ENCODE peak calls at places on chromosome 20, in seven cellular contexts. X is fibroblast of the aortic adventitia, N is OCI-LY7, F is ovary, Z is upper lobe of left lung, T is mucosa of descending colon, B is GM12864. M is an unnamed sample.

GRCh38 chr20:25148982-25149846 is 46.3 kb upstream of the ENTPD6 start:
- DNase-seq in X (no peak), N (no peak), F (no peak), Z (no peak), T (no peak), B (no peak), M (peak; percentile 45)

GRCh38 chr20:57072184-57072583 is 194.3 kb downstream of the BMP7 start:
- DNase-seq in X (no peak), N (no peak), F (no peak), Z (no peak), T (no peak), B (no peak), M (no peak)

GRCh38 chr20:11777861-11778570 is 139.7 kb upstream of the BTBD3 start:
- DNase-seq in X (peak; percentile 13), N (no peak), F (no peak), Z (no peak), T (no peak), B (no peak), M (peak; percentile 52)

GRCh38 chr20:25514195-25514594 is 71.1 kb downstream of the NINL start:
- DNase-seq in X (no peak), N (no peak), F (no peak), Z (no peak), T (no peak), B (no peak), M (no peak)

GRCh38 chr20:38187512-38187911 is 22.4 kb upstream of the TGM2 start:
- DNase-seq in X (peak; percentile 43), N (no peak), F (no peak), Z (no peak), T (no peak), B (no peak), M (no peak)

GRCh38 chr20:1185781-1186334 is 1.1 kb upstream of the TMEM74B start:
- DNase-seq in X (peak; percentile 11), N (peak; percentile 45), F (no peak), Z (peak; percentile 36), T (peak; percentile 66), B (no peak), M (peak; percentile 69)

GRCh38 chr20:62263396-62263795 is 25.1 kb downstream of the OSBPL2 start:
- DNase-seq in X (no peak), N (no peak), F (no peak), Z (no peak), T (no peak), B (no peak), M (no peak)

GRCh38 chr20:54162378-54162777 is 11.4 kb downstream of the CYP24A1 start:
- DNase-seq in X (no peak), N (no peak), F (no peak), Z (no peak), T (no peak), B (no peak), M (no peak)

GRCh38 chr20:38115205-38115604 is 49.9 kb downstream of the TGM2 start:
- DNase-seq in X (no peak), N (no peak), F (no peak), Z (no peak), T (no peak), B (no peak), M (no peak)

GRCh38 chr20:676315-676937 is 824 bp upstream of the SCRT2 start:
- DNase-seq in X (no peak), N (peak; percentile 50), F (no peak), Z (no peak), T (no peak), B (no peak), M (no peak)

GRCh38 chr20:32152421-32153155 is 43.1 kb downstream of the TM9SF4 start:
- DNase-seq in X (no peak), N (no peak), F (no peak), Z (no peak), T (no peak), B (no peak), M (no peak)

GRCh38 chr20:59643616-59644061 is 39.3 kb downstream of the PHACTR3 start:
- DNase-seq in X (no peak), N (no peak), F (no peak), Z (no peak), T (no peak), B (no peak), M (no peak)

GRCh38 chr20:53718142-53718481 is 124.5 kb upstream of the ZNF217 start:
- DNase-seq in X (no peak), N (no peak), F (no peak), Z (no peak), T (no peak), B (no peak), M (no peak)

GRCh38 chr20:61170521-61170920 is 81.5 kb upstream of the CDH4 start:
- DNase-seq in X (no peak), N (no peak), F (no peak), Z (no peak), T (no peak), B (no peak), M (no peak)

GRCh38 chr20:5410450-5410849 is 93.7 kb upstream of the PROKR2 start:
- DNase-seq in X (no peak), N (no peak), F (no peak), Z (no peak), T (no peak), B (no peak), M (no peak)

GRCh38 chr20:33839591-33839990 is 28.4 kb downstream of the CHMP4B start:
- DNase-seq in X (no peak), N (no peak), F (no peak), Z (peak; percentile 40), T (peak; percentile 58), B (no peak), M (no peak)

GRCh38 chr20:33835773-33836172 is 24.6 kb downstream of the CHMP4B start:
- DNase-seq in X (peak; percentile 42), N (no peak), F (peak; percentile 50), Z (peak; percentile 67), T (no peak), B (no peak), M (no peak)

GRCh38 chr20:33837096-33837830 is 26.1 kb downstream of the CHMP4B start:
- DNase-seq in X (no peak), N (peak; percentile 41), F (no peak), Z (no peak), T (no peak), B (no peak), M (no peak)

GRCh38 chr20:33840759-33841438 is 29.8 kb downstream of the CHMP4B start:
- DNase-seq in X (no peak), N (no peak), F (no peak), Z (no peak), T (no peak), B (no peak), M (no peak)

DNA sequence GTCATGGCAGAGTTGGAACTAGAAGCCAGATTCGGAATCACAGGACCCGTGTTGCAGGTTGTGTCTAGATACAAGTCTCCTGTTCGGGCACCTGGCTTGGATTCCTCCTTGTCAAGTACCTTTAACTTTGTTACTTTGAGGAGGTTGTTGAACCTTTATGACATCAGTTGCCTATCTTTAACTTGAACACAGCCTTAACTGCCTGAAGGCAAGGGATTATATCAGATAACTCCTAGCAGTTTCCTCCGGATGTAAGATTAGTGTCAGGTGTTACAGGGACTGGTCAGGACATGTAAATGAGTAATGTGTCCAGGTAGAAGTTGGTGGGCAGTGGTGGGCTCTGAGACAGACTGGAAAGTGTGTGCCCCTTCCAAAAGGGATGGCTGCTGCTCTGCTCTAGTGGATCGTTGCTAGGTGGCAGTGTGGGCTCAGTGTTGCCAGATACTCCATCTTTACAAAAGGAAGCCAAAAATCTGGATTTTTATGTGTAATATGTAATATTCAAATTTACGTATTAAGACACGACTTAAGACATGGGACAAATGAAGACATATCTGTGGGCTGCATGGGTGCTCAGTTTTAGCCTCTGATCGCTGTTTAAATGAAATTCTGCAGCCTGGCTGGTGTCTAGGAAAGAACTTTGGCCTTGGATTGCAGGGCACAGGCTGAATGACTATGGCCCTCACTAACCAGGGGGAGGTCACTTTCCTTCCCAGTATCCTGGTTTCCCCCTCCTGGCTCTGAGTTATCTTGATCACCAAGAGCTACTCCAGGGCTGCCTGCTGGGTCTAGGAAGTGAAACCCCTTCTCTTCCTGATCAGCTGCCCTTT is 27.1 kb downstream of the CHMP4B start:
- DNase-seq in X (no peak), N (no peak), F (no peak), Z (no peak), T (peak; percentile 46), B (no peak), M (no peak)
- TF ChIP-seq CTCF in X (no peak), N (peak; percentile 63), F (no peak), Z (no peak), T (no peak), B (no peak), M (no peak)

DNA sequence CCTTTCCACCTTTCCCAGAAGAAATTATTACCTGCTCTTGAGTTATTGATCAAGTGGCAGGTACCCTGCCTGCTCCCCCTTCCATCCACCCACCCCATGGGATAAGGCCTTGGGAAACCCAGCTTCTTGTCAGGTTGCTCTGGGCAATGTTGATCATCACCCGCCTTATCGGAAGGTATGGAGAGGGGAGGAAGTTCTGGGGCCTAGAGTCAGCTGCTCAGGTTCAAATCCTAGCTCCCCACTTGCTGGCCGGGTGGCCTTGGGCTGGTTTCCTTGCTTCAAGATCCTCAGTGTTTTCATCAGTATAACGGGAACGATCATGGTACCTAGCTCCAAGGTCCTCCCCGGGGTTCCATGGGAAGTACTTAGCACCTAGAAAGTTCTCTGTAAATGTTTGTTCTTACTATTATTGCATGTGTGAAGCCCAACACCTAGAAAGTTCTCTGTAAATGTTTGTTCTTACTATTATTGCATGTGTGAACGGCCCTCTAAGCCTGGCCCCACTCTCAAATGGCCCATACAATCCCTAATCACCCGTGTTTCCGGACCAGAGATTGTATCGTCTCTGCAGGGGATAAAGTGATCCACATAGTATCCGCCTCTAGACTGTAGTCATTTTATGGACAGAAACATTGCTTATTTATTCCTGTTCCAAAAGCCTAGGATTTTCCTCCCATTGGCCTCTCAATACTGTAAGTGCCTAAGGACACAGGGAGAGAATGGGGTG is 1.1 kb upstream of the PREX1 start:
- DNase-seq in X (no peak), N (no peak), F (no peak), Z (no peak), T (no peak), B (no peak), M (no peak)
- H3K4me3 ChIP-seq in X (peak overlapping the region; percentile 65), N (peak overlapping the region; percentile 74), F (no peak overlapping the region), Z (peak overlapping the region; percentile 62), T (no peak overlapping the region), B (peak overlapping the region; percentile 64), M (peak overlapping the region; percentile 57)

GRCh38 chr20:51004305-51004727 is 18.6 kb downstream of the KCNG1 start:
- DNase-seq in X (no peak), N (no peak), F (no peak), Z (no peak), T (no peak), B (no peak), M (no peak)
- TF ChIP-seq CTCF in X (no peak), N (no peak), F (no peak), Z (no peak), T (no peak), B (no peak), M (no peak)

DNA sequence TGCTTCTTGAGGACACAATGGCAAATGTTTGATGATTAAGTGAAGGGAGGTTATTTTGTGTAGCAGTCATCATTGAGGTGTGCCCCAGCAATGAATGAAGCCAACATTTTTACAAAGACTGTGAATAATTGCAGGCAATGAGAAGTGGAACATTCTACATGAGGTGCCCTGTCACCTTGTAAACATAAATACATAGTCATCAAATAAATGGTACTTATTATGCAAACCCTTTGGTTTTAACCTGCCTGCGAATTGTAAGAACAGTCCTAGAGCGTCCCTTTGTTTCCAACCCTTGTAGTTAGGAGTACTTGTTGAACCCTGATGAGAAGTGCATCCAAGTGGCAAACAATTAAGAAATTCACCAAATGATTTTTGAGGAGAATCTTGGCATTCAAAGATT is 7.1 kb upstream of the KIZ start:
- DNase-seq in X (no peak), N (no peak), F (no peak), Z (no peak), T (no peak), B (no peak), M (no peak)
- H3K4me3 ChIP-seq in X (no peak overlapping the region), N (no peak overlapping the region), F (no peak overlapping the region), Z (no peak overlapping the region), T (no peak overlapping the region), B (no peak overlapping the region), M (no peak overlapping the region)

GRCh38 chr20:63533388-63533787 is 3.8 kb downstream of the PTK6 start:
- DNase-seq in X (no peak), N (no peak), F (no peak), Z (no peak), T (peak; percentile 33), B (no peak), M (no peak)
- TF ChIP-seq CTCF in X (no peak), N (no peak), F (no peak), Z (no peak), T (no peak), B (no peak), M (no peak)